ENCODE peak calls at places on chromosome 22, in four cellular contexts. One of them, this sample, is unnamed.

GRCh38 chr22:49827853-49828598 is at the start of gene BRD1:
- DNase-seq in activated T-helper 1 cell treated with anti-CD3 and anti-CD28 coated beads, Interleukin-2, amount 50 U/mL, for 16 hours: peak
- DNase-seq in fibroblast of villous mesenchyme: peak
- DNase-seq in activated CD4-positive, alpha-beta T cell treated with anti-CD3 and anti-CD28 coated beads, Interleukin-2, amount 50 U/mL, for 24 hours: peak
- DNase-seq in this sample: peak

GRCh38 chr22:38569181-38569971 is 607 bp downstream of the DMC1 start:
- DNase-seq in activated T-helper 1 cell treated with anti-CD3 and anti-CD28 coated beads, Interleukin-2, amount 50 U/mL, for 16 hours: no peak
- DNase-seq in fibroblast of villous mesenchyme: no peak
- DNase-seq in activated CD4-positive, alpha-beta T cell treated with anti-CD3 and anti-CD28 coated beads, Interleukin-2, amount 50 U/mL, for 24 hours: no peak
- DNase-seq in this sample: no peak

GRCh38 chr22:28711820-28712777 is 29.5 kb downstream of the CHEK2 start:
- DNase-seq in activated T-helper 1 cell treated with anti-CD3 and anti-CD28 coated beads, Interleukin-2, amount 50 U/mL, for 16 hours: no peak
- DNase-seq in fibroblast of villous mesenchyme: peak
- DNase-seq in activated CD4-positive, alpha-beta T cell treated with anti-CD3 and anti-CD28 coated beads, Interleukin-2, amount 50 U/mL, for 24 hours: no peak
- DNase-seq in this sample: no peak

GRCh38 chr22:46105494-46106278 is 44.6 kb upstream of the PPARA start:
- DNase-seq in activated T-helper 1 cell treated with anti-CD3 and anti-CD28 coated beads, Interleukin-2, amount 50 U/mL, for 16 hours: no peak
- DNase-seq in fibroblast of villous mesenchyme: peak
- DNase-seq in activated CD4-positive, alpha-beta T cell treated with anti-CD3 and anti-CD28 coated beads, Interleukin-2, amount 50 U/mL, for 24 hours: no peak
- DNase-seq in this sample: no peak

GRCh38 chr22:48105254-48105653 is 1342.8 kb downstream of the TBC1D22A start:
- DNase-seq in activated T-helper 1 cell treated with anti-CD3 and anti-CD28 coated beads, Interleukin-2, amount 50 U/mL, for 16 hours: no peak
- DNase-seq in fibroblast of villous mesenchyme: no peak
- DNase-seq in activated CD4-positive, alpha-beta T cell treated with anti-CD3 and anti-CD28 coated beads, Interleukin-2, amount 50 U/mL, for 24 hours: no peak
- DNase-seq in this sample: no peak

GRCh38 chr22:46399625-46400024 is 64.1 kb downstream of the TRMU start:
- DNase-seq in activated T-helper 1 cell treated with anti-CD3 and anti-CD28 coated beads, Interleukin-2, amount 50 U/mL, for 16 hours: no peak
- DNase-seq in fibroblast of villous mesenchyme: no peak
- DNase-seq in activated CD4-positive, alpha-beta T cell treated with anti-CD3 and anti-CD28 coated beads, Interleukin-2, amount 50 U/mL, for 24 hours: no peak
- DNase-seq in this sample: no peak

GRCh38 chr22:30697975-30698374 is 3.3 kb downstream of the OSBP2 start:
- DNase-seq in activated T-helper 1 cell treated with anti-CD3 and anti-CD28 coated beads, Interleukin-2, amount 50 U/mL, for 16 hours: no peak
- DNase-seq in fibroblast of villous mesenchyme: no peak
- DNase-seq in activated CD4-positive, alpha-beta T cell treated with anti-CD3 and anti-CD28 coated beads, Interleukin-2, amount 50 U/mL, for 24 hours: no peak
- DNase-seq in this sample: no peak

GRCh38 chr22:19779685-19780268 is 19.2 kb downstream of the TBX1 start:
- DNase-seq in activated T-helper 1 cell treated with anti-CD3 and anti-CD28 coated beads, Interleukin-2, amount 50 U/mL, for 16 hours: no peak
- DNase-seq in fibroblast of villous mesenchyme: no peak
- DNase-seq in activated CD4-positive, alpha-beta T cell treated with anti-CD3 and anti-CD28 coated beads, Interleukin-2, amount 50 U/mL, for 24 hours: no peak
- DNase-seq in this sample: no peak